ENCODE peak calls at places on chromosomes 11 and 22, in five cellular contexts. L, H, B, A and X are unnamed samples.

GRCh38 chr11:110901441-110901840 is 189.2 kb upstream of the ARHGAP20 start:
- DNase-seq in L (no peak), H (no peak), B (no peak), A (no peak), X (no peak)

GRCh38 chr11:3626250-3626960 is 15.4 kb downstream of the ART5 start:
- DNase-seq in L (no peak), H (no peak), B (no peak), A (no peak), X (no peak)

GRCh38 chr22:22821340-22821739 is 66.3 kb upstream of the IGLL5 start:
- DNase-seq in L (no peak), H (no peak), B (no peak), A (no peak), X (no peak)

GRCh38 chr11:27718346-27718852 is 18.1 kb upstream of the BDNF start:
- DNase-seq in L (peak; percentile 96), H (no peak), B (peak; percentile 76), A (no peak), X (peak; percentile 92)

GRCh38 chr11:26522912-26523610 is 49.0 kb downstream of the MUC15 start:
- DNase-seq in L (peak; percentile 29), H (peak; percentile 39), B (peak; percentile 93), A (no peak), X (peak; percentile 76)

GRCh38 chr22:30606455-30607299 is at the start of gene TCN2:
- DNase-seq in L (peak; percentile 84), H (peak; percentile 91), B (peak; percentile 81), A (peak; percentile 55), X (peak; percentile 90)

GRCh38 chr22:32815943-32816342 is 14.4 kb downstream of the TIMP3 start:
- DNase-seq in L (no peak), H (no peak), B (no peak), A (no peak), X (no peak)

GRCh38 chr11:34281256-34281655 is 76.6 kb downstream of the ABTB2 start:
- DNase-seq in L (no peak), H (no peak), B (no peak), A (no peak), X (peak; percentile 91)

GRCh38 chr22:39311592-39312400 is 7.6 kb downstream of the RPL3 start:
- DNase-seq in L (no peak), H (peak; percentile 40), B (no peak), A (no peak), X (peak; percentile 34)